ENCODE peak calls at places on chromosomes 16 and 17, in five cellular contexts. One of them, this sample, is unnamed.

GRCh38 chr16:35516971-35517370 is 2057.6 kb downstream of the TP53TG3F start:
- DNase-seq in A673: no peak
- DNase-seq in AG04450: no peak
- DNase-seq in OCI-LY7: no peak
- DNase-seq in BJ: no peak
- DNase-seq in this sample: no peak

GRCh38 chr17:5194346-5194745 is 2.7 kb upstream of the ZNF594 start:
- DNase-seq in A673: no peak
- DNase-seq in AG04450: no peak
- DNase-seq in OCI-LY7: no peak
- DNase-seq in BJ: no peak
- DNase-seq in this sample: no peak

GRCh38 chr17:81417049-81417878 is 22.0 kb downstream of the BAHCC1 start:
- DNase-seq in A673: peak
- DNase-seq in AG04450: no peak
- DNase-seq in OCI-LY7: no peak
- DNase-seq in BJ: peak
- DNase-seq in this sample: no peak

GRCh38 chr16:87641721-87642120 is 39.4 kb downstream of the JPH3 start:
- DNase-seq in A673: no peak
- DNase-seq in AG04450: no peak
- DNase-seq in OCI-LY7: no peak
- DNase-seq in BJ: no peak
- DNase-seq in this sample: no peak

GRCh38 chr17:5786510-5786875 is 202.2 kb upstream of the NLRP1 start:
- DNase-seq in A673: no peak
- DNase-seq in AG04450: no peak
- DNase-seq in OCI-LY7: no peak
- DNase-seq in BJ: no peak
- DNase-seq in this sample: no peak

GRCh38 chr17:38585056-38585804 is 20.5 kb downstream of the SRCIN1 start:
- DNase-seq in A673: no peak
- DNase-seq in AG04450: no peak
- DNase-seq in OCI-LY7: no peak
- DNase-seq in BJ: no peak
- DNase-seq in this sample: no peak

GRCh38 chr16:73956592-73957495 is 339.8 kb upstream of the PSMD7 start:
- DNase-seq in A673: peak
- DNase-seq in AG04450: peak
- DNase-seq in OCI-LY7: peak
- DNase-seq in BJ: peak
- DNase-seq in this sample: peak

GRCh38 chr17:75822119-75822799 is 21.9 kb downstream of the UNC13D start:
- DNase-seq in A673: no peak
- DNase-seq in AG04450: no peak
- DNase-seq in OCI-LY7: peak
- DNase-seq in BJ: no peak
- DNase-seq in this sample: no peak

GRCh38 chr17:48491527-48492273 is 39.1 kb downstream of the HOXB1 start:
- DNase-seq in A673: no peak
- DNase-seq in AG04450: no peak
- DNase-seq in OCI-LY7: no peak
- DNase-seq in BJ: no peak
- DNase-seq in this sample: no peak

GRCh38 chr16:3115561-3115960 is 3.2 kb downstream of the ZNF205 start:
- DNase-seq in A673: no peak
- DNase-seq in AG04450: no peak
- DNase-seq in OCI-LY7: no peak
- DNase-seq in BJ: no peak
- DNase-seq in this sample: no peak

GRCh38 chr17:55246583-55246982 is 18.2 kb upstream of the HLF start:
- DNase-seq in A673: peak
- DNase-seq in AG04450: no peak
- DNase-seq in OCI-LY7: no peak
- DNase-seq in BJ: no peak
- DNase-seq in this sample: no peak

GRCh38 chr16:88610080-88610479 is 28.3 kb upstream of the IL17C start:
- DNase-seq in A673: no peak
- DNase-seq in AG04450: no peak
- DNase-seq in OCI-LY7: peak
- DNase-seq in BJ: no peak
- DNase-seq in this sample: no peak

DNA sequence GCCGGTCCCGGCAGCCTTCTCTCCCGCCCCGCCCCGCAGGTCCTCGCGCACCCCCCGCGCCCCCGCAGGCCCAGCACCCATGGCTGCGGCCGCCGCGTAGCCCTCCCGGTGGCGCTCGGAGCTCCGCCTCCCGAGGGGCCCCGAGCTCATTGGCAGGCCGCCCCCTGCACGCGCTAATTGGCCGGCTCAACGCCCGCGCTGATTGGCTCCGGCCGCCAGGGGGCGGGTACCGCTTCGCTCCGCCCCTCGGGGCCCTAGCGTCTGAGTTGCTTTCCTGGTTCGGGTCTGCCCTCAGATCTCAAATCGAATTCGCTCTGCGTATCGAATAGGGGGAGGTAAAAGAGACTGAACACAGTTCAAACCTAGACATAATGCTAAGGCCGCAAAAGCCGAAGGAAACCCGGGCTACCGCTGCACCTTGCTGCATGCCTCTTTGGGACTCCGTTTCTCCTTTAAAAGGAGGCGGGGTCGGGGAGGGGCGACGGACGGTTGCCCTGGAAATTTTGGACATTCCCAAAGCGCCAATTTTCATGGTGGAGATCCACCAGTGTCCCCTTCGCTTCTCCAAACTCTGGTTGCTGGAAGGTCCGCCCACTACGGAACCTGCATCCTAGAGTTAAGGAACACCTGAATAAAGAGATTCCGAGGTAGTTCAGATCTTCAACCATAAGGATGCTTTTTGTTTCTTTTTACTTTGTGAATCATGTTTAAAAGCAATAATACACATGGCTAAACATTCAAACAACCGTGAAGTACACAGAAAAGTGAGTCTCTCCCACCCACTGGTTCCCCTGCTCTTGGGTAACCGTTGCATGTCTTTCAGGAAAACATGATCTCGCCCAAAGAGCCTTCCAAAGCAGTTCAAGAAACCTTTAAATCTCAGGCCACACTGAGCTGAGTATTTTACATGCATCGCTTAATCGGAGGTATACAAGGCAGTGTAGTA is at the start of gene DEXI:
- DNase-seq in A673: peak
- DNase-seq in AG04450: peak
- DNase-seq in OCI-LY7: peak
- DNase-seq in BJ: peak
- DNase-seq in this sample: peak
- TF ChIP-seq CTCF in A673: no peak
- TF ChIP-seq CTCF in AG04450: no peak
- TF ChIP-seq CTCF in OCI-LY7: no peak
- TF ChIP-seq CTCF in BJ: no peak
- TF ChIP-seq CTCF in this sample: no peak

GRCh38 chr16:57027067-57027466 is 37.7 kb downstream of the NLRC5 start:
- DNase-seq in A673: no peak
- DNase-seq in AG04450: no peak
- DNase-seq in OCI-LY7: no peak
- DNase-seq in BJ: no peak
- DNase-seq in this sample: no peak

GRCh38 chr16:57028086-57028485 is 38.7 kb downstream of the NLRC5 start:
- DNase-seq in A673: no peak
- DNase-seq in AG04450: no peak
- DNase-seq in OCI-LY7: peak
- DNase-seq in BJ: no peak
- DNase-seq in this sample: no peak

GRCh38 chr16:57030346-57030902 is 41.1 kb downstream of the NLRC5 start:
- DNase-seq in A673: no peak
- DNase-seq in AG04450: no peak
- DNase-seq in OCI-LY7: no peak
- DNase-seq in BJ: no peak
- DNase-seq in this sample: no peak

GRCh38 chr16:57026778-57027062 is 37.4 kb downstream of the NLRC5 start:
- DNase-seq in A673: no peak
- DNase-seq in AG04450: no peak
- DNase-seq in OCI-LY7: no peak
- DNase-seq in BJ: no peak
- DNase-seq in this sample: no peak

GRCh38 chr16:57029161-57030160 is 40.1 kb downstream of the NLRC5 start:
- DNase-seq in A673: no peak
- DNase-seq in AG04450: no peak
- DNase-seq in OCI-LY7: no peak
- DNase-seq in BJ: no peak
- DNase-seq in this sample: no peak
- TF ChIP-seq CTCF in A673: no peak
- TF ChIP-seq CTCF in AG04450: no peak
- TF ChIP-seq CTCF in OCI-LY7: no peak
- TF ChIP-seq CTCF in BJ: no peak
- TF ChIP-seq CTCF in this sample: no peak

DNA sequence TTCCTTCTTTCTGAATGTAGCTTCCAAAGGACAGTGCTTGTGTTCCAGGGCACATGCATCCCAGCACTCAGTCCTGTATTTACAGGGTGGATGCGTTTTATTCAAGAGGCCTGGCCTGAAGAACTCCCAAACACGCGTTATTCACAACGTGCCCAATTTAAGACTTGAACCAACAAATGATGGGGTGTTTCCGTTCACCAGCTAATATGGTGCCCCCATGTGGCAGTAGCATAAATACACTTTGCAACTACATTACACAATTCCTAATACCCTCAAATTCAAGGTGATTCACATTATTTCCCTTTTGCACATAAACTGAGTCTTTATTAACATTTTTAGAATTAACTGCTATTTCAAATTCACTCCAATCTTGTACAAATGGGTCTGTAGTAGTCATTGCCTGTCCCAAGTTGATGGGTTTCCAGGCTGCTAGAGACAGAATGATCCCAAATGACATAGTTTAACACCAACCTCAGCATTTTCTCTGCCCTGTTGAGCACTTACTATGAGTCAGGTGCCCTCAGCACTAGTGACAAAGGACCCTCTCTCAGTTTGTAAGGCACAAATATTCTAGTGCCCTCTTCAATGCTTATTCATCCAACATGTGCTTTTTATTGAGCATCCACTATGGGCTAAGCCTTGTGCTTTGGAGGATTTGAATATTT is 26.9 kb downstream of the HSD17B2 start:
- DNase-seq in A673: peak
- DNase-seq in AG04450: no peak
- DNase-seq in OCI-LY7: peak
- DNase-seq in BJ: no peak
- DNase-seq in this sample: no peak
- TF ChIP-seq CTCF in A673: peak
- TF ChIP-seq CTCF in AG04450: peak
- TF ChIP-seq CTCF in OCI-LY7: peak
- TF ChIP-seq CTCF in BJ: peak
- TF ChIP-seq CTCF in this sample: peak

GRCh38 chr17:60390881-60391418 is 983 bp downstream of the USP32 start:
- DNase-seq in A673: peak
- DNase-seq in AG04450: no peak
- DNase-seq in OCI-LY7: peak
- DNase-seq in BJ: no peak
- DNase-seq in this sample: peak

GRCh38 chr17:60392042-60392844 is at the start of gene USP32:
- DNase-seq in A673: peak
- DNase-seq in AG04450: peak
- DNase-seq in OCI-LY7: peak
- DNase-seq in BJ: peak
- DNase-seq in this sample: peak

GRCh38 chr17:60392845-60393702 is 1.1 kb upstream of the USP32 start:
- DNase-seq in A673: peak
- DNase-seq in AG04450: no peak
- DNase-seq in OCI-LY7: peak
- DNase-seq in BJ: no peak
- DNase-seq in this sample: peak

GRCh38 chr17:60390223-60390622 is 1.7 kb downstream of the USP32 start:
- DNase-seq in A673: peak
- DNase-seq in AG04450: no peak
- DNase-seq in OCI-LY7: no peak
- DNase-seq in BJ: peak
- DNase-seq in this sample: no peak

GRCh38 chr17:60391419-60392041 is 403 bp downstream of the USP32 start:
- DNase-seq in A673: peak
- DNase-seq in AG04450: no peak
- DNase-seq in OCI-LY7: no peak
- DNase-seq in BJ: no peak
- DNase-seq in this sample: peak
- TF ChIP-seq CTCF in A673: no peak
- TF ChIP-seq CTCF in AG04450: no peak
- TF ChIP-seq CTCF in OCI-LY7: no peak
- TF ChIP-seq CTCF in BJ: no peak
- TF ChIP-seq CTCF in this sample: no peak

GRCh38 chr16:69405757-69406156 is 18.7 kb upstream of the CYB5B start:
- DNase-seq in A673: no peak
- DNase-seq in AG04450: no peak
- DNase-seq in OCI-LY7: no peak
- DNase-seq in BJ: no peak
- DNase-seq in this sample: no peak

GRCh38 chr16:69405326-69405725 is 19.1 kb upstream of the CYB5B start:
- DNase-seq in A673: no peak
- DNase-seq in AG04450: no peak
- DNase-seq in OCI-LY7: no peak
- DNase-seq in BJ: no peak
- DNase-seq in this sample: no peak

GRCh38 chr16:69408451-69408850 is 16.0 kb upstream of the CYB5B start:
- DNase-seq in A673: no peak
- DNase-seq in AG04450: no peak
- DNase-seq in OCI-LY7: no peak
- DNase-seq in BJ: no peak
- DNase-seq in this sample: no peak

GRCh38 chr16:69407702-69408323 is 16.6 kb upstream of the CYB5B start:
- DNase-seq in A673: no peak
- DNase-seq in AG04450: no peak
- DNase-seq in OCI-LY7: no peak
- DNase-seq in BJ: no peak
- DNase-seq in this sample: no peak

GRCh38 chr16:69406780-69407331 is 17.6 kb upstream of the CYB5B start:
- DNase-seq in A673: peak
- DNase-seq in AG04450: no peak
- DNase-seq in OCI-LY7: peak
- DNase-seq in BJ: no peak
- DNase-seq in this sample: no peak
- TF ChIP-seq CTCF in A673: no peak
- TF ChIP-seq CTCF in AG04450: no peak
- TF ChIP-seq CTCF in OCI-LY7: no peak
- TF ChIP-seq CTCF in BJ: no peak
- TF ChIP-seq CTCF in this sample: no peak

This sample was measured in neural crest cell.